ENCODE peak calls at places on chromosomes 5 and 9, in ten cellular contexts. J is RWPE1; P is neuronal stem cell; B is A673; U is NCI-H2081; M is HT-29; H is NCI-H2029; I is AG09309; K is stimulated activated CD4-positive, alpha-beta T cell treated with anti-CD3 and anti-CD28 coated beads, Interleukin-4, amount 100 ng/mL, for 24 hours; D is T-cell. L is an unnamed sample.

GRCh38 chr5:166977916-166978434 is 1313.5 kb upstream of the WWC1 start:
- DNase-seq in D (no peak), K (no peak), P (no peak), B (no peak), H (no peak), I (no peak), J (no peak), M (no peak), U (no peak), L (no peak)

GRCh38 chr5:169213479-169213878 is 87.5 kb downstream of the SLIT3 start:
- DNase-seq in U (no peak), I (peak; percentile 28), D (no peak), M (no peak), P (no peak), K (no peak), H (no peak), J (no peak), B (no peak), L (no peak)

GRCh38 chr5:164597293-164597900 is 1092.0 kb downstream of the MAT2B start:
- DNase-seq in H (no peak), U (no peak), K (no peak), M (peak; percentile 67), B (peak; percentile 18), J (peak; percentile 13), D (no peak), I (no peak), P (no peak), L (peak; percentile 53)

GRCh38 chr9:755454-756381 is 85.8 kb upstream of the DMRT1 start:
- DNase-seq in U (no peak), J (peak; percentile 26), P (no peak), M (peak; percentile 52), D (no peak), B (no peak), I (peak; percentile 64), H (no peak), K (no peak), L (no peak)

GRCh38 chr5:57735754-57736153 is 253.1 kb upstream of the ACTBL2 start:
- DNase-seq in B (no peak), U (no peak), P (no peak), D (no peak), K (no peak), I (peak; percentile 58), M (peak; percentile 25), H (no peak), J (peak; percentile 84), L (no peak)

GRCh38 chr5:149422429-149423286 is 43.6 kb upstream of the IL17B start:
- DNase-seq in U (no peak), K (no peak), D (peak; percentile 21), H (no peak), M (no peak), I (no peak), J (no peak), B (no peak), P (no peak), L (peak; percentile 49)

GRCh38 chr5:172786736-172787462 is 15.9 kb upstream of the DUSP1 start:
- DNase-seq in J (no peak), K (no peak), B (no peak), I (no peak), D (no peak), M (no peak), H (no peak), P (no peak), U (no peak), L (no peak)

GRCh38 chr5:56693220-56693579 is 122.1 kb upstream of the MAP3K1 start:
- DNase-seq in B (no peak), D (no peak), P (no peak), U (no peak), M (no peak), J (no peak), H (no peak), I (no peak), K (peak; percentile 66), L (no peak)

GRCh38 chr5:82924241-82924989 is 152.8 kb downstream of the TMEM167A start:
- DNase-seq in M (no peak), P (no peak), U (no peak), K (no peak), B (no peak), D (no peak), H (no peak), J (no peak), I (no peak), L (no peak)

GRCh38 chr5:43769576-43770352 is 166.8 kb downstream of the NNT start:
- DNase-seq in J (no peak), K (no peak), D (no peak), P (no peak), M (no peak), U (no peak), I (peak; percentile 95), B (no peak), H (no peak), L (no peak)

GRCh38 chr9:34451135-34451534 is 7.2 kb downstream of the FAM219A start:
- DNase-seq in K (no peak), D (no peak), H (no peak), U (no peak), P (no peak), I (no peak), B (no peak), J (no peak), M (no peak), L (no peak)

GRCh38 chr9:20988916-20989315 is 42.5 kb downstream of the HACD4 start:
- DNase-seq in K (no peak), H (no peak), M (no peak), I (peak; percentile 3), P (no peak), U (no peak), J (no peak), B (no peak), D (no peak), L (no peak)

GRCh38 chr5:135977375-135977928 is 22.7 kb upstream of the LECT2 start:
- DNase-seq in J (no peak), K (peak; percentile 29), I (peak; percentile 88), D (peak; percentile 7), H (peak; percentile 4), B (peak; percentile 76), M (peak; percentile 86), P (peak; percentile 65), U (no peak), L (peak; percentile 92)

GRCh38 chr5:150137997-150138396 is 17.6 kb downstream of the PDGFRB start:
- DNase-seq in K (no peak), U (no peak), B (no peak), I (no peak), H (no peak), D (no peak), J (no peak), P (no peak), M (no peak), L (no peak)

GRCh38 chr5:94524841-94525697 is 93.3 kb downstream of the KIAA0825 start:
- DNase-seq in D (no peak), M (peak; percentile 41), B (peak; percentile 50), J (peak; percentile 52), H (peak; percentile 51), P (no peak), K (no peak), I (no peak), U (no peak), L (no peak)

L was measured in WTC11.